ENCODE peak calls at places on chromosomes 4 and X, in ten cellular contexts. Z is Panc1, H is AG08395, A is fibroblast of lung, F is A172, R is H4, V is head of caudate nucleus, U is substantia nigra, N is fibroblast of pulmonary artery, O is posterior cingulate gyrus. J is an unnamed sample.
A peak's percentile ranks its signal among the peaks of the same experiment; 100 is the strongest.

GRCh38 chr4:147289181-147289580 is 191.7 kb upstream of the EDNRA start:
- DNase-seq in Z (no peak), H (no peak), A (no peak), F (no peak), R (peak; percentile 12), V (no peak), U (no peak), N (peak; percentile 11), O (no peak), J (no peak)

GRCh38 chr4:7557447-7557846 is 122.7 kb upstream of the PSAPL1 start:
- DNase-seq in Z (peak; percentile 2), H (peak; percentile 95), A (peak; percentile 90), F (peak; percentile 95), R (no peak), V (no peak), U (no peak), N (peak; percentile 20), O (no peak), J (no peak)

GRCh38 chr4:7444314-7444713 is 9.6 kb upstream of the PSAPL1 start:
- DNase-seq in Z (no peak), H (no peak), A (no peak), F (no peak), R (no peak), V (no peak), U (no peak), N (no peak), O (no peak), J (no peak)

GRCh38 chrX:153476628-153477027 is 6.3 kb upstream of the HAUS7 start:
- DNase-seq in Z (no peak), H (no peak), A (peak; percentile 72), F (no peak), R (peak; percentile 61), V (no peak), U (no peak), N (peak; percentile 56), O (no peak), J (no peak)

GRCh38 chr4:113616443-113616842 is 145.1 kb downstream of the CAMK2D start:
- DNase-seq in Z (no peak), H (no peak), A (no peak), F (no peak), R (no peak), V (no peak), U (no peak), N (no peak), O (no peak), J (no peak)

GRCh38 chr4:57764840-57765239 is 654.7 kb upstream of the IGFBP7 start:
- DNase-seq in Z (no peak), H (no peak), A (no peak), F (no peak), R (no peak), V (no peak), U (no peak), N (no peak), O (peak; percentile 8), J (no peak)

GRCh38 chr4:175614880-175615279 is 197.2 kb downstream of the GPM6A start:
- DNase-seq in Z (no peak), H (no peak), A (no peak), F (no peak), R (no peak), V (no peak), U (no peak), N (no peak), O (no peak), J (no peak)

GRCh38 chrX:104913348-104913747 is 307.1 kb downstream of the TEX13A start:
- DNase-seq in Z (no peak), H (peak; percentile 4), A (peak; percentile 12), F (no peak), R (peak; percentile 21), V (no peak), U (no peak), N (peak; percentile 16), O (no peak), J (no peak)

GRCh38 chr4:112348488-112349158 is 51.5 kb downstream of the ALPK1 start:
- DNase-seq in Z (peak; percentile 8), H (peak; percentile 89), A (peak; percentile 67), F (peak; percentile 38), R (peak; percentile 69), V (peak; percentile 69), U (peak; percentile 5), N (peak; percentile 77), O (peak; percentile 60), J (peak; percentile 31)

GRCh38 chr4:119103263-119103662 is 32.4 kb upstream of the MYOZ2 start:
- DNase-seq in Z (peak; percentile 71), H (peak; percentile 84), A (peak; percentile 100), F (peak; percentile 97), R (peak; percentile 99), V (no peak), U (no peak), N (peak; percentile 98), O (no peak), J (no peak)

GRCh38 chr4:95363579-95363965 is 185.2 kb downstream of the UNC5C start:
- DNase-seq in Z (no peak), H (no peak), A (no peak), F (peak; percentile 4), R (no peak), V (no peak), U (no peak), N (no peak), O (no peak), J (no peak)

GRCh38 chr4:4663028-4663427 is 121.2 kb upstream of the STX18 start:
- DNase-seq in Z (no peak), H (no peak), A (peak; percentile 88), F (peak; percentile 67), R (no peak), V (no peak), U (no peak), N (peak; percentile 48), O (no peak), J (no peak)

GRCh38 chr4:71344067-71344466 is 5.2 kb downstream of the SLC4A4 start:
- DNase-seq in Z (no peak), H (no peak), A (no peak), F (no peak), R (no peak), V (no peak), U (no peak), N (no peak), O (no peak), J (no peak)

GRCh38 chr4:153684182-153685073 is at the start of gene TLR2:
- DNase-seq in Z (no peak), H (peak; percentile 19), A (peak; percentile 7), F (no peak), R (no peak), V (peak; percentile 44), U (peak; percentile 15), N (peak; percentile 9), O (peak; percentile 25), J (peak; percentile 23)

GRCh38 chrX:68443155-68443868 is 10.0 kb upstream of the OPHN1 start:
- DNase-seq in Z (no peak), H (peak; percentile 19), A (peak; percentile 58), F (peak; percentile 37), R (peak; percentile 37), V (no peak), U (no peak), N (peak; percentile 45), O (no peak), J (no peak)

GRCh38 chr4:58247792-58248191 is 1137.6 kb upstream of the IGFBP7 start:
- DNase-seq in Z (no peak), H (no peak), A (no peak), F (no peak), R (no peak), V (no peak), U (no peak), N (peak; percentile 10), O (no peak), J (no peak)

GRCh38 chr4:158599150-158599549 is 72.5 kb downstream of the C4orf46 start:
- DNase-seq in Z (no peak), H (peak; percentile 14), A (no peak), F (no peak), R (no peak), V (no peak), U (no peak), N (no peak), O (no peak), J (no peak)

GRCh38 chr4:10045481-10045880 is 24.2 kb upstream of the SLC2A9 start:
- DNase-seq in Z (no peak), H (peak; percentile 50), A (peak; percentile 86), F (peak; percentile 74), R (no peak), V (no peak), U (no peak), N (peak; percentile 25), O (no peak), J (no peak)

GRCh38 chr4:15436515-15436914 is 8.7 kb downstream of the C1QTNF7 start:
- DNase-seq in Z (no peak), H (no peak), A (peak; percentile 52), F (no peak), R (peak; percentile 25), V (peak; percentile 27), U (no peak), N (peak; percentile 58), O (peak; percentile 21), J (no peak)

GRCh38 chr4:110245567-110245966 is 47.2 kb upstream of the ELOVL6 start:
- DNase-seq in Z (no peak), H (peak; percentile 21), A (peak; percentile 68), F (peak; percentile 21), R (peak; percentile 9), V (no peak), U (no peak), N (peak; percentile 23), O (no peak), J (no peak)

GRCh38 chr4:169337510-169337909 is 66.8 kb upstream of the SH3RF1 start:
- DNase-seq in Z (no peak), H (peak; percentile 88), A (peak; percentile 99), F (no peak), R (no peak), V (no peak), U (no peak), N (peak; percentile 94), O (no peak), J (no peak)